ENCODE peak calls at places on chromosomes 5 and 9, in ten cellular contexts. M is CD8-positive, alpha-beta T cell; A is left lung; W is PC-3; Q is tibial nerve; E is psoas muscle; T is cardiac muscle cell; N is left ventricle myocardium inferior; D is ascending aorta; Y is GM23338. O is an unnamed sample. For H3K36me3, the result is how much of the 10 kb centered on the place peaks cover.

GRCh38 chr9:90129446-90129845 is 513.2 kb downstream of the DIRAS2 start:
- DNase-seq in E (no peak), A (no peak), N (no peak), W (no peak), Q (no peak), Y (no peak), T (no peak), D (no peak), M (no peak), O (no peak)

GRCh38 chr5:142821733-142822487 is 51.7 kb downstream of the ARHGAP26 start:
- DNase-seq in W (peak), N (no peak), T (peak), A (no peak), M (no peak), Y (no peak), D (no peak), E (no peak), Q (no peak), O (peak)

GRCh38 chr5:60649288-60649917 is 50.6 kb downstream of the DEPDC1B start:
- DNase-seq in D (no peak), E (no peak), A (no peak), N (no peak), Q (no peak), M (no peak), Y (peak), W (peak), T (peak), O (no peak)

GRCh38 chr5:107669543-107670027 is 1.2 kb downstream of the EFNA5 start:
- DNase-seq in W (peak), D (no peak), A (peak), Y (peak), T (peak), N (peak), Q (no peak), E (peak), M (no peak), O (peak)

GRCh38 chr5:154072782-154073171 is 34.0 kb downstream of the MFAP3 start:
- DNase-seq in M (no peak), D (no peak), Q (no peak), N (no peak), Y (no peak), T (no peak), E (no peak), W (no peak), A (no peak), O (no peak)

GRCh38 chr9:129111762-129112151 is 542 bp downstream of the PTPA start:
- DNase-seq in M (peak), A (peak), Q (no peak), E (no peak), T (peak), N (no peak), W (peak), D (no peak), Y (peak), O (peak)

GRCh38 chr9:89755835-89756234 is 151.0 kb downstream of the GADD45G start:
- DNase-seq in Q (no peak), N (peak), Y (no peak), W (peak), A (no peak), E (no peak), T (peak), D (no peak), M (no peak), O (no peak)

GRCh38 chr5:126594077-126594476 is 942 bp downstream of the ALDH7A1 start:
- DNase-seq in T (peak), D (no peak), Y (peak), A (no peak), E (no peak), M (no peak), Q (no peak), W (peak), N (no peak), O (no peak)

GRCh38 chr5:83711982-83712601 is 8.6 kb downstream of the HAPLN1 start:
- DNase-seq in Q (peak), W (peak), Y (peak), M (no peak), D (no peak), T (peak), E (no peak), A (no peak), N (no peak), O (no peak)

GRCh38 chr9:130167927-130168326 is 4.3 kb upstream of the NCS1 start:
- DNase-seq in W (no peak), N (no peak), E (no peak), Y (peak), A (no peak), D (no peak), M (no peak), T (no peak), Q (no peak), O (no peak)

GRCh38 chr5:115194671-115195070 is 25.0 kb upstream of the TRIM36 start:
- DNase-seq in M (no peak), E (no peak), N (no peak), A (no peak), Q (no peak), T (peak), Y (no peak), W (no peak), D (no peak), O (peak)

GRCh38 chr9:134423166-134423565 is 96.9 kb downstream of the RXRA start:
- DNase-seq in A (no peak), D (no peak), Q (no peak), T (no peak), W (no peak), N (no peak), E (no peak), M (no peak), Y (no peak), O (no peak)

GRCh38 chr5:88142801-88143692 is 125.6 kb downstream of the TMEM161B start:
- DNase-seq in D (no peak), N (no peak), E (peak), Q (no peak), T (peak), Y (peak), M (no peak), A (no peak), W (no peak), O (peak)

GRCh38 chr9:36245906-36246305 is 12.3 kb downstream of the GNE start:
- DNase-seq in Y (no peak), M (no peak), N (no peak), Q (no peak), A (no peak), E (no peak), T (no peak), D (no peak), W (no peak), O (peak)

GRCh38 chr5:62719061-62719730 is 140.6 kb downstream of the LRRC70 start:
- DNase-seq in E (no peak), T (no peak), W (no peak), D (no peak), Y (peak), Q (no peak), M (no peak), N (no peak), A (no peak), O (no peak)

GRCh38 chr9:126439402-126439765 is 112.8 kb downstream of the MVB12B start:
- DNase-seq in E (no peak), N (no peak), W (peak), Q (no peak), D (no peak), A (no peak), M (no peak), Y (no peak), T (peak), O (no peak)

GRCh38 chr5:8861764-8862163 is 684.1 kb downstream of the SEMA5A start:
- DNase-seq in N (no peak), W (peak), A (no peak), D (no peak), Q (no peak), M (no peak), Y (no peak), T (no peak), E (no peak), O (no peak)

GRCh38 chr9:30996761-30997160 is 1387.7 kb upstream of the ACO1 start:
- DNase-seq in D (no peak), Q (no peak), E (no peak), Y (no peak), A (no peak), N (no peak), T (no peak), M (no peak), W (no peak), O (no peak)

GRCh38 chr5:170782438-170782837 is 1.1 kb upstream of the GABRP start:
- DNase-seq in Y (no peak), T (peak), A (no peak), D (no peak), Q (no peak), W (no peak), E (no peak), N (no peak), M (no peak), O (no peak)

GRCh38 chr5:173884402-173885053 is 3.6 kb upstream of the CPEB4 start:
- DNase-seq in D (no peak), Y (no peak), A (no peak), Q (no peak), N (no peak), T (no peak), M (peak), E (no peak), W (no peak), O (no peak)

GRCh38 chr9:134659688-134660131 is 18.1 kb downstream of the COL5A1 start:
- DNase-seq in T (no peak), M (no peak), Q (no peak), N (peak), A (peak), D (peak), Y (no peak), E (peak), W (no peak), O (no peak)

GRCh38 chr5:103526164-103526915 is 36.2 kb downstream of the NUDT12 start:
- DNase-seq in Q (no peak), Y (no peak), E (no peak), M (no peak), N (no peak), W (no peak), T (peak), A (no peak), D (no peak), O (peak)

GRCh38 chr5:139390639-139391569 is 1.2 kb upstream of the MZB1 start:
- DNase-seq in A (no peak), T (no peak), W (peak), E (no peak), D (no peak), N (no peak), Q (no peak), M (no peak), Y (no peak), O (no peak)

GRCh38 chr5:65066385-65066784 is 297.7 kb downstream of the CWC27 start:
- DNase-seq in Q (no peak), A (no peak), D (no peak), Y (peak), W (no peak), T (no peak), N (no peak), E (no peak), M (no peak), O (peak)

GRCh38 chr9:107999890-108000289 is 510.3 kb upstream of the KLF4 start:
- DNase-seq in W (peak), E (no peak), T (no peak), D (no peak), N (no peak), Y (no peak), A (no peak), Q (no peak), M (no peak), O (no peak)

GRCh38 chr5:84573017-84573712 is 188.5 kb upstream of the EDIL3 start:
- DNase-seq in W (no peak), A (no peak), T (no peak), Y (no peak), D (no peak), M (no peak), Q (no peak), N (no peak), E (no peak), O (no peak)

GRCh38 chr9:104700306-104700705 is 6.0 kb downstream of the OR13D1 start:
- DNase-seq in E (no peak), N (no peak), T (no peak), A (no peak), Y (no peak), W (no peak), M (no peak), Q (no peak), D (no peak), O (no peak)

GRCh38 chr5:1100652-1101574 is 10.9 kb downstream of the SLC12A7 start:
- DNase-seq in A (no peak), E (no peak), T (no peak), W (no peak), N (no peak), D (no peak), Y (peak), Q (no peak), M (no peak), O (no peak)

GRCh38 chr5:170597876-170598275 is 94.1 kb downstream of the KCNIP1 start:
- DNase-seq in N (no peak), W (no peak), T (peak), M (no peak), D (no peak), A (no peak), Y (no peak), E (no peak), Q (no peak), O (peak)

GRCh38 chr9:88400021-88400420 is 11.8 kb downstream of the SPIN1 start:
- DNase-seq in Q (no peak), E (no peak), D (no peak), N (no peak), A (no peak), T (peak), W (peak), M (no peak), Y (no peak), O (peak)

GRCh38 chr9:127919253-127919815 is 2.5 kb upstream of the ST6GALNAC4 start:
- DNase-seq in E (peak), W (peak), Q (peak), D (peak), Y (no peak), M (no peak), A (peak), T (peak), N (peak), O (peak)

GRCh38 chr9:99221266-99221622 is 498 bp downstream of the ALG2 start:
- DNase-seq in W (no peak), E (no peak), M (no peak), N (no peak), Y (no peak), D (no peak), A (no peak), Q (no peak), T (no peak), O (no peak)

GRCh38 chr5:167678457-167678856 is 613.0 kb upstream of the WWC1 start:
- DNase-seq in Q (no peak), N (no peak), W (peak), T (peak), A (no peak), M (no peak), E (no peak), Y (peak), D (no peak), O (no peak)

GRCh38 chr5:76402880-76403712 is at the start of gene IQGAP2:
- DNase-seq in Q (peak), Y (peak), T (peak), E (peak), M (peak), D (peak), A (peak), W (peak), N (peak), O (peak)

GRCh38 chr5:142894749-142895148 is 124.6 kb downstream of the ARHGAP26 start:
- DNase-seq in E (no peak), A (no peak), N (no peak), Y (no peak), M (no peak), W (peak), T (peak), Q (no peak), D (no peak), O (peak)

GRCh38 chr5:35877655-35878054 is 21.0 kb downstream of the IL7R start:
- DNase-seq in A (no peak), E (no peak), W (no peak), D (no peak), Y (no peak), M (no peak), T (no peak), N (no peak), Q (no peak), O (no peak)

GRCh38 chr5:79961731-79962579 is 29.1 kb downstream of the MTX3 start:
- DNase-seq in D (no peak), Y (no peak), M (no peak), N (no peak), E (no peak), W (no peak), T (no peak), Q (no peak), A (no peak), O (no peak)

GRCh38 chr5:78234804-78235203 is 59.7 kb downstream of the AP3B1 start:
- DNase-seq in A (no peak), T (no peak), M (no peak), W (no peak), Q (no peak), D (no peak), Y (no peak), N (no peak), E (no peak), O (no peak)

GRCh38 chr5:121432-121831 is 29.5 kb downstream of the PLEKHG4B start:
- DNase-seq in E (no peak), W (no peak), A (no peak), T (no peak), Q (no peak), M (no peak), D (no peak), Y (no peak), N (no peak), O (no peak)

DNA sequence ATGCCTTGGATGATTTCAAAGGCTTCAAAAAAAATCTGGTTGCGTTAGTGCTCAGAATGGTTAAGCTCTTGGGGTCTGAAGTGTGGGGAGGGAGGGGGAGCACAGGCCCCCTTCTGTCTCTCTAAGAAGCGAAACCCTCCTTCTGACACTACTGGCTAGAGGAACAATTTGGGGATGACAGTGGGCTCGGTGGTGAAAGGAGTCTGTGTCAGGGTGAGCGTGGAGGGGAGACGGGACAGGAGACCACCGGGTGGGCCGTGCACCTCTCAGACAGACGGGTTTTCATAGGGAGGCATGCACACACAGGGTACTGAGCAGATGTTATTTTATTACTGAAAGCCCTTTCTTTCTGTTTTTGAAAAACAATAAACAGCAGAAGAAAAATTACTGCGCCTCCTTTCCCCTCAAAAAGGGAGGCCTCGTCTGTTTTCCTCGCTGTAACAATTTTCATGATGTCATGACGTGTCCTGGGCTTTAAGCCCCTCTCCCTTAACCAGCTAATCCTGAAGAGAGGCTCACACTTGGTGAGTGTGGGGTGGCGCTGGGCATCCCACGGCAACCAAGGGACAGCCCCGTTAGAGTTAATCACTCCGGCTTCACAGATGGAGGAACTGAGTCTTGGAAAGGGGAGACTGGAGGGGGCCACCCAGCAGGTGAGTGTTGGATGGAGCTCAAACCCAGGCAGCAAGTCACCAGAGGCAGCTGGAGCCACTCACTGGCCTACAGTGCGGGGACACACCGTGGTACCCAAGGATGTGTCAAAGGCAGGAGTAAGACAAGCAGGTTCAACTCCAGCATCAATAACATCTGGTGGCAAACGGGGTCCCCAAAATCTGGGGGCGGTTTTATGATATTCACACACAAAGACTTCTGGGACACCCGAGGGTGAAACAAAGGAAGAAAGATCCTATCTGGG is 53.4 kb downstream of the PTCH1 start:
- DNase-seq in W (no peak), Q (no peak), E (no peak), Y (no peak), A (no peak), T (no peak), D (no peak), N (no peak), M (no peak), O (no peak)
- H3K4me3 ChIP-seq in W (no peak), Q (no peak), E (peak), Y (no peak), A (peak), T (peak), D (peak), N (peak), M (peak), O (no peak)

GRCh38 chr9:132309056-132309455 is 45.7 kb downstream of the SETX start:
- DNase-seq in T (no peak), N (no peak), E (no peak), D (no peak), A (no peak), Y (no peak), M (no peak), W (no peak), Q (no peak), O (no peak)

GRCh38 chr9:132311978-132312377 is 42.8 kb downstream of the SETX start:
- DNase-seq in T (no peak), E (no peak), W (no peak), Y (no peak), D (no peak), Q (no peak), A (no peak), N (no peak), M (no peak), O (no peak)

GRCh38 chr9:132312426-132312825 is 42.4 kb downstream of the SETX start:
- DNase-seq in Q (no peak), E (no peak), A (no peak), T (no peak), D (no peak), W (no peak), N (no peak), Y (no peak), M (no peak), O (no peak)

GRCh38 chr9:132312873-132313272 is 41.9 kb downstream of the SETX start:
- DNase-seq in Y (no peak), A (no peak), M (no peak), N (no peak), Q (no peak), D (no peak), E (no peak), T (no peak), W (no peak), O (no peak)
- H3K36me3 ChIP-seq in Y (under half), A (under half), M (under half), N (under half), Q (half or more), D (half or more), E (under half), T (under half), W (under half), O (half or more)

GRCh38 chr5:31639488-31640011 is 619 bp downstream of the PDZD2 start:
- DNase-seq in D (no peak), N (no peak), M (no peak), E (no peak), T (no peak), Q (no peak), W (no peak), Y (peak), A (no peak), O (no peak)
- H3K4me3 ChIP-seq in D (peak), N (peak), M (no peak), E (peak), T (peak), Q (peak), W (peak), Y (peak), A (peak), O (peak)

GRCh38 chr9:85746309-85746708 is 4.6 kb upstream of the AGTPBP1 start:
- DNase-seq in E (no peak), T (no peak), N (no peak), Q (no peak), M (no peak), D (no peak), W (no peak), A (no peak), Y (no peak), O (no peak)
- H3K36me3 ChIP-seq in E (under half), T (under half), N (under half), Q (under half), M (under half), D (under half), W (under half), A (under half), Y (under half), O (under half)

O was measured in MG63.